ENCODE peak calls at places on chromosomes 13 and 19, in seven cellular contexts. P is PC-3; F is breast epithelium; D is tibial artery; J is stomach; Q is ovary; Y is CD4-positive, alpha-beta memory T cell. R is an unnamed sample.

GRCh38 chr19:15156391-15156790 is 44.4 kb downstream of the NOTCH3 start:
- DNase-seq in P (no peak), F (no peak), D (no peak), J (no peak), Q (no peak), Y (no peak), R (no peak)

GRCh38 chr19:46737761-46738171 is 8.1 kb upstream of the FKRP start:
- DNase-seq in P (no peak), F (no peak), D (no peak), J (no peak), Q (peak; percentile 30), Y (no peak), R (no peak)

GRCh38 chr19:28867978-28868377 is 345.0 kb downstream of the UQCRFS1 start:
- DNase-seq in P (no peak), F (no peak), D (no peak), J (no peak), Q (no peak), Y (no peak), R (no peak)

GRCh38 chr19:18847516-18848463 is 16.0 kb downstream of the UPF1 start:
- DNase-seq in P (no peak), F (no peak), D (no peak), J (no peak), Q (no peak), Y (no peak), R (no peak)

GRCh38 chr19:48190288-48191284 is 20.1 kb downstream of the ZSWIM9 start:
- DNase-seq in P (peak; percentile 97), F (no peak), D (peak; percentile 10), J (peak; percentile 61), Q (no peak), Y (peak; percentile 77), R (no peak)

GRCh38 chr13:57630661-57631606 is 610 bp upstream of the PCDH17 start:
- DNase-seq in P (peak; percentile 14), F (no peak), D (no peak), J (no peak), Q (no peak), Y (no peak), R (no peak)

GRCh38 chr19:29882719-29883105 is 59.3 kb upstream of the URI1 start:
- DNase-seq in P (no peak), F (no peak), D (no peak), J (no peak), Q (no peak), Y (no peak), R (no peak)

GRCh38 chr13:20174656-20175405 is 14.0 kb upstream of the GJA3 start:
- DNase-seq in P (peak; percentile 99), F (peak; percentile 64), D (peak; percentile 82), J (peak; percentile 89), Q (no peak), Y (peak; percentile 61), R (peak; percentile 42)

GRCh38 chr13:114230117-114230516 is 4.6 kb upstream of the CDC16 start:
- DNase-seq in P (no peak), F (no peak), D (no peak), J (no peak), Q (no peak), Y (no peak), R (no peak)

GRCh38 chr13:100668408-100668807 is 6.2 kb downstream of the TMTC4 start:
- DNase-seq in P (peak; percentile 23), F (no peak), D (no peak), J (no peak), Q (no peak), Y (no peak), R (no peak)

GRCh38 chr13:97567510-97568243 is 133.7 kb downstream of the RAP2A start:
- DNase-seq in P (peak; percentile 72), F (peak; percentile 54), D (peak; percentile 66), J (peak; percentile 61), Q (no peak), Y (no peak), R (no peak)

GRCh38 chr13:110465696-110466095 is 95.8 kb downstream of the RAB20 start:
- DNase-seq in P (no peak), F (no peak), D (no peak), J (no peak), Q (no peak), Y (no peak), R (no peak)
- H3K4me1 ChIP-seq in P (no peaks in the 10 kb centered on the region), F (no peaks in the 10 kb centered on the region), D (no peaks in the 10 kb centered on the region), J (no peaks in the 10 kb centered on the region), Q (no peaks in the 10 kb centered on the region), Y (no peaks in the 10 kb centered on the region), R (peaks cover 8% of the 10 kb centered on the region)

DNA sequence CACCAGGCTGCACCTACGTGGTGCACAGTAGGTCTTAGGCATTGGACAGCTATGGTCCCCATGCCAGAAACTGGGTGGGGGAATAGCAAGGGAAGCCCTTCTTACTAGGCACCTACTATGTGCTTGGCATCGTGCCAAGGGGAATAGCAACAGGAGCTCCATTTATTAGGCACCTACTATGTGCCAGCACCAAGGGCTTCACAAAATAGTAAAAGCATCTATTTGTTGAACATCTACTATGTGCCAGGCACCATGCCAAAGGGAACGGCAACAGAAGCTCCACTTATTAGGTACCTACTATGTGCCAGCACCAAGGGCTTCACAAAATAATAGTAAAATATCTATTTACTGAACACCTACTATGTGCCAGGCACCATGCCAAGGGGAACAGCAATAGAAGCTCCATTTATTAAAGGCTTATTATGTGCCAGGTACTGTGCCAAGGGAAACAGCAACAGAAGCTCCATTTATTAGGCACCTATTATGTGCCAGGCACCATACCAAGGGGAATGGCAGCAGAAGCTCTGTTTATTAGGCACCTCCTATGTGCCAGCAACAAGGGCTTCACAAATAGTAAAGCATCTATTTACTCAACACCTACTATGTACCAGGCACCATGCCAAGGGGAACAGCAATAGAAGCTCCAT is 108.6 kb downstream of the PTPRS start:
- DNase-seq in P (no peak), F (no peak), D (no peak), J (no peak), Q (no peak), Y (no peak), R (no peak)
- H3K4me1 ChIP-seq in P (peaks cover 15% of the 10 kb centered on the region), F (no peaks in the 10 kb centered on the region), D (no peaks in the 10 kb centered on the region), J (no peaks in the 10 kb centered on the region), Q (no peaks in the 10 kb centered on the region), Y (no peaks in the 10 kb centered on the region), R (no peaks in the 10 kb centered on the region)

DNA sequence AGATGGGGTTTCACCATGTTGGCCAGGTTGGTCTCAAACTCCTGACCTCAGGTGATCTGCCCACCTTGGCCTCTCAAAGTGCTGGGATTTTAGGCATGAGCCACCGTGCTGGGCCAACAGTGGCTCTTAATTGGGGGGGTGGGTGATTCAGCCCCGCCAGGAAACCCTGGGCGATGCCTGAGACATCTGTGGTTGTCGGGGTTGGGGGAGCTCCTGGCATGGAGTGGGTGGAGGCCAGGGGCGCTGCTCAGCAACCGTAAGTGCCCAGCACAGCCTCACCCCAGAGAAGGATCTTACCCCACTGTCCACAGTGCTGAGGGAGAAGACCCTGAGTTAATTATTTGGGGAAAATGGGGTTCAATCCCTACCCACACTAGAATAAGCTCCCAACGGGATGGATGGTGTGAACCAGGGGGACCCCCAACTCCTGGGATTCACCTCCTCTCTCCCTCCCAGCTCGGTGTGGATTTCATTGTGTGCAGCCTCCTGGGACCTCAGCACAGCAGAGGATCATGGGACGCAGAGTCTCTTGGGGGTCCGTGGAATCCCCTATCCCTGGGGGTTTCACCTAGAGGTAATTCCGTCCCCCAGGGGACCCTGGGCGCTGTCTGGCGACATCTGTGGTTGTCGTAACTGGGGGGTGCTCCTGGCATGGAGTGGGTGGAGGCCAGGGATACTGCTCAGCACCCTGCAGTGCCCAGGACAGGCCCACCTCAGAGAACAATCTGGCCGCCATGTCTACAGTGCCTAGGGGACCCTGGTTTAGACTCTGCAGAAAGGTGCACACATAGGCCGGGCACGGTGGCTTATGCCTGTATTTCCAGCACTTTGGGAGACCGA is 68.9 kb downstream of the GADD45B start:
- DNase-seq in P (no peak), F (no peak), D (peak; percentile 66), J (no peak), Q (peak; percentile 29), Y (no peak), R (peak; percentile 14)
- H3K4me1 ChIP-seq in P (peaks cover 47% of the 10 kb centered on the region), F (peaks cover 23% of the 10 kb centered on the region), D (peaks cover 17% of the 10 kb centered on the region), J (peaks cover 67% of the 10 kb centered on the region), Q (peaks cover 12% of the 10 kb centered on the region), Y (peaks cover 22% of the 10 kb centered on the region), R (peaks cover 85% of the 10 kb centered on the region)

GRCh38 chr19:939922-940321 is 14.1 kb downstream of the ARID3A start:
- DNase-seq in P (no peak), F (no peak), D (no peak), J (no peak), Q (no peak), Y (no peak), R (no peak)

GRCh38 chr19:939439-939838 is 13.6 kb downstream of the ARID3A start:
- DNase-seq in P (no peak), F (no peak), D (no peak), J (no peak), Q (no peak), Y (no peak), R (no peak)

GRCh38 chr19:940591-941291 is 14.9 kb downstream of the ARID3A start:
- DNase-seq in P (peak; percentile 66), F (peak; percentile 72), D (peak; percentile 87), J (peak; percentile 92), Q (no peak), Y (peak; percentile 83), R (peak; percentile 76)

GRCh38 chr19:936175-936546 is 10.3 kb downstream of the ARID3A start:
- DNase-seq in P (no peak), F (no peak), D (no peak), J (no peak), Q (no peak), Y (no peak), R (no peak)

DNA sequence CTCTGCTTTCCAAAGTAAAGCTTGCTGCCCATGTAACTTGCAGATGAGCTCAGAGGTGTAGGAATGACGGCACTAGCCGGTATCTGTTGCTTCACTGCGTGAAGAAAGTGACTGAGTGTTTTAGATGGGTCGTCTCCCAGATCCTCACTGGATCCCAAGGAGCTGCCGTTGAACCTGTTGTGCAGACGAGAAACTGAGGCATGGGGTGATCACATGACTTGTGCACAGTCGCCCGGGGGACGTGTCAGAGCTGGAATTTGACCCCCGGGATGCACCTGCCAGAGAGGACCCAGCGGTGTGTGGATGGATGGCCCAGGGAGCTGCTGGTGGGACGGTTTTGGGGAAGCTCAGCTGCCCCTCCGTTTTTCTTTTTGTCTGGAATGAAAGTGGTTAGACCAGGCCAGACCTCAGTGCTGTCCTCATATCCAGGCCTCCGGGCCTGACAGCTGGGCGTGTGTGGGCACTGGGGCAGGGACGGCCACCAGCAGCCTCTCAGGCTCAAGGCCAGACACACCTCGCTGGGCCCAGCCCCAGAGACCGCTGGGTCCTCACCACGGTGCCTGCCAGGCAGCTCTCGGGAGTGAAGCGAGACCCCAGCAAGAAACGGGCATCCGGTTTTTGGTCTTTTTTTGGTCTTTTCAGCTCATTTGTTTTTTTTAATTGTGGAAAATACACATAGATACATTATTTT is 12.5 kb downstream of the ARID3A start:
- DNase-seq in P (no peak), F (no peak), D (no peak), J (no peak), Q (no peak), Y (no peak), R (no peak)
- H3K4me1 ChIP-seq in P (peaks cover 29% of the 10 kb centered on the region), F (peaks cover 1% of the 10 kb centered on the region), D (no peaks in the 10 kb centered on the region), J (peaks cover 63% of the 10 kb centered on the region), Q (peaks cover 21% of the 10 kb centered on the region), Y (peaks cover 27% of the 10 kb centered on the region), R (peaks cover 45% of the 10 kb centered on the region)

GRCh38 chr13:90492872-90493271 is 854.6 kb upstream of the MIR17HG start:
- DNase-seq in P (no peak), F (no peak), D (no peak), J (no peak), Q (no peak), Y (no peak), R (no peak)

GRCh38 chr13:90498816-90499215 is 848.7 kb upstream of the MIR17HG start:
- DNase-seq in P (no peak), F (no peak), D (no peak), J (no peak), Q (no peak), Y (no peak), R (no peak)

GRCh38 chr13:90498096-90498495 is 849.4 kb upstream of the MIR17HG start:
- DNase-seq in P (no peak), F (no peak), D (no peak), J (no peak), Q (no peak), Y (no peak), R (no peak)

GRCh38 chr13:90493667-90494066 is 853.8 kb upstream of the MIR17HG start:
- DNase-seq in P (no peak), F (no peak), D (no peak), J (no peak), Q (no peak), Y (no peak), R (no peak)
- H3K4me1 ChIP-seq in P (no peaks in the 10 kb centered on the region), F (no peaks in the 10 kb centered on the region), D (no peaks in the 10 kb centered on the region), J (no peaks in the 10 kb centered on the region), Q (no peaks in the 10 kb centered on the region), Y (no peaks in the 10 kb centered on the region), R (peaks cover 2% of the 10 kb centered on the region)